ENCODE peak calls at places on chromosomes 1 and 21, in six cellular contexts. One of them, this sample, is unnamed.

GRCh38 chr1:203556047-203556851 is 62.3 kb downstream of the OPTC start:
- DNase-seq in EL: peak
- DNase-seq in NCI-H1092: no peak
- DNase-seq in GM03348: peak
- DNase-seq in aorta: peak
- DNase-seq in HCEC 1CT: peak
- DNase-seq in this sample: no peak

GRCh38 chr1:203751051-203751450 is 13.9 kb upstream of the LAX1 start:
- DNase-seq in EL: peak
- DNase-seq in NCI-H1092: no peak
- DNase-seq in GM03348: peak
- DNase-seq in aorta: no peak
- DNase-seq in HCEC 1CT: peak
- DNase-seq in this sample: no peak

GRCh38 chr1:17933991-17934390 is 173.6 kb upstream of the IGSF21 start:
- DNase-seq in EL: no peak
- DNase-seq in NCI-H1092: no peak
- DNase-seq in GM03348: no peak
- DNase-seq in aorta: no peak
- DNase-seq in HCEC 1CT: no peak
- DNase-seq in this sample: no peak

GRCh38 chr1:4224687-4225086 is 324.6 kb upstream of the C1orf174 start:
- DNase-seq in EL: no peak
- DNase-seq in NCI-H1092: no peak
- DNase-seq in GM03348: no peak
- DNase-seq in aorta: no peak
- DNase-seq in HCEC 1CT: no peak
- DNase-seq in this sample: no peak

GRCh38 chr1:218751208-218751948 is 406.2 kb downstream of the TGFB2 start:
- DNase-seq in EL: no peak
- DNase-seq in NCI-H1092: no peak
- DNase-seq in GM03348: no peak
- DNase-seq in aorta: no peak
- DNase-seq in HCEC 1CT: no peak
- DNase-seq in this sample: no peak

GRCh38 chr1:225998560-225999226 is 450 bp downstream of the SDE2 start:
- DNase-seq in EL: peak
- DNase-seq in NCI-H1092: no peak
- DNase-seq in GM03348: peak
- DNase-seq in aorta: no peak
- DNase-seq in HCEC 1CT: no peak
- DNase-seq in this sample: no peak

GRCh38 chr1:24920155-24920925 is 9.7 kb downstream of the RUNX3 start:
- DNase-seq in EL: peak
- DNase-seq in NCI-H1092: no peak
- DNase-seq in GM03348: peak
- DNase-seq in aorta: peak
- DNase-seq in HCEC 1CT: peak
- DNase-seq in this sample: no peak

GRCh38 chr1:70899735-70900134 is 147.9 kb downstream of the PTGER3 start:
- DNase-seq in EL: no peak
- DNase-seq in NCI-H1092: no peak
- DNase-seq in GM03348: no peak
- DNase-seq in aorta: no peak
- DNase-seq in HCEC 1CT: no peak
- DNase-seq in this sample: no peak

GRCh38 chr1:219587817-219588561 is 24.9 kb downstream of the ZC3H11B start:
- DNase-seq in EL: peak
- DNase-seq in NCI-H1092: no peak
- DNase-seq in GM03348: peak
- DNase-seq in aorta: no peak
- DNase-seq in HCEC 1CT: peak
- DNase-seq in this sample: no peak

GRCh38 chr1:36055706-36056105 is 28.2 kb upstream of the TEKT2 start:
- DNase-seq in EL: no peak
- DNase-seq in NCI-H1092: no peak
- DNase-seq in GM03348: no peak
- DNase-seq in aorta: no peak
- DNase-seq in HCEC 1CT: no peak
- DNase-seq in this sample: no peak

GRCh38 chr1:240965581-240966091 is 353.7 kb upstream of the GREM2 start:
- DNase-seq in EL: peak
- DNase-seq in NCI-H1092: peak
- DNase-seq in GM03348: no peak
- DNase-seq in aorta: no peak
- DNase-seq in HCEC 1CT: no peak
- DNase-seq in this sample: no peak

GRCh38 chr21:45639206-45640000 is 4.1 kb upstream of the PCBP3 start:
- DNase-seq in EL: peak
- DNase-seq in NCI-H1092: no peak
- DNase-seq in GM03348: no peak
- DNase-seq in aorta: no peak
- DNase-seq in HCEC 1CT: peak
- DNase-seq in this sample: no peak

GRCh38 chr21:44473915-44474555 is 18.7 kb downstream of the LRRC3 start:
- DNase-seq in EL: no peak
- DNase-seq in NCI-H1092: no peak
- DNase-seq in GM03348: no peak
- DNase-seq in aorta: no peak
- DNase-seq in HCEC 1CT: no peak
- DNase-seq in this sample: no peak

GRCh38 chr1:176374967-176375569 is 87.9 kb upstream of the PAPPA2 start:
- DNase-seq in EL: peak
- DNase-seq in NCI-H1092: peak
- DNase-seq in GM03348: peak
- DNase-seq in aorta: peak
- DNase-seq in HCEC 1CT: peak
- DNase-seq in this sample: no peak

GRCh38 chr1:12480748-12481362 is 137.2 kb downstream of the DHRS3 start:
- DNase-seq in EL: peak
- DNase-seq in NCI-H1092: no peak
- DNase-seq in GM03348: peak
- DNase-seq in aorta: peak
- DNase-seq in HCEC 1CT: peak
- DNase-seq in this sample: no peak

GRCh38 chr1:108865316-108865910 is 8.5 kb upstream of the AKNAD1 start:
- DNase-seq in EL: no peak
- DNase-seq in NCI-H1092: no peak
- DNase-seq in GM03348: no peak
- DNase-seq in aorta: no peak
- DNase-seq in HCEC 1CT: no peak
- DNase-seq in this sample: no peak

GRCh38 chr1:167420510-167420909 is 97.8 kb downstream of the CD247 start:
- DNase-seq in EL: no peak
- DNase-seq in NCI-H1092: no peak
- DNase-seq in GM03348: no peak
- DNase-seq in aorta: no peak
- DNase-seq in HCEC 1CT: no peak
- DNase-seq in this sample: no peak

GRCh38 chr1:30525980-30526651 is 197.3 kb downstream of the MATN1 start:
- DNase-seq in EL: peak
- DNase-seq in NCI-H1092: no peak
- DNase-seq in GM03348: peak
- DNase-seq in aorta: no peak
- DNase-seq in HCEC 1CT: peak
- DNase-seq in this sample: no peak